ENCODE peak calls at places on chromosomes 6 and 20, in ten cellular contexts. P is heart right ventricle; X is spleen; S is uterus; J is AG10803; Q is epithelial cell of esophagus; N is naive thymus-derived CD4-positive, alpha-beta T cell; V is A549; M is OCI-LY7; F is tibial artery. C is an unnamed sample.

GRCh38 chr6:105458552-105458951 is 55.7 kb upstream of the PREP start:
- DNase-seq in N (no peak), F (no peak), S (no peak), V (no peak), X (no peak), P (no peak), J (no peak), Q (peak), M (no peak), C (no peak)

GRCh38 chr6:14781707-14782306 is 464.1 kb upstream of the JARID2 start:
- DNase-seq in Q (no peak), F (no peak), J (no peak), V (no peak), P (no peak), S (no peak), X (no peak), M (no peak), N (no peak), C (no peak)

GRCh38 chr6:43771210-43771857 is 1.3 kb downstream of the VEGFA start:
- DNase-seq in M (peak), J (peak), X (peak), S (peak), V (peak), F (peak), Q (peak), N (peak), P (peak), C (peak)

GRCh38 chr20:31781945-31782344 is 37.2 kb upstream of the MYLK2 start:
- DNase-seq in V (no peak), N (no peak), S (no peak), P (no peak), F (no peak), J (no peak), X (no peak), Q (no peak), M (no peak), C (no peak)

GRCh38 chr6:114085206-114085605 is 114.3 kb upstream of the HDAC2 start:
- DNase-seq in X (no peak), V (no peak), M (no peak), Q (no peak), N (no peak), F (no peak), S (no peak), J (peak), P (no peak), C (peak)

GRCh38 chr6:165692106-165692653 is 29.1 kb upstream of the PDE10A start:
- DNase-seq in Q (no peak), P (no peak), N (no peak), V (no peak), J (no peak), S (no peak), M (no peak), X (no peak), F (no peak), C (no peak)

GRCh38 chr6:28165566-28165965 is 23.9 kb downstream of the ZKSCAN8 start:
- DNase-seq in Q (no peak), F (no peak), N (no peak), J (no peak), P (no peak), S (no peak), X (no peak), V (no peak), M (no peak), C (no peak)

GRCh38 chr6:32854376-32855178 is 585 bp downstream of the PSMB9 start:
- DNase-seq in J (peak), F (peak), V (no peak), M (peak), Q (peak), N (peak), P (peak), S (peak), X (peak), C (peak)

GRCh38 chr6:163170294-163170883 is 244.1 kb upstream of the QKI start:
- DNase-seq in N (peak), P (no peak), V (peak), S (no peak), X (no peak), M (peak), F (no peak), J (no peak), Q (peak), C (no peak)

GRCh38 chr6:35716798-35717197 is 20.0 kb upstream of the ARMC12 start:
- DNase-seq in F (no peak), Q (no peak), P (no peak), S (no peak), V (no peak), M (no peak), X (no peak), N (no peak), J (no peak), C (no peak)

GRCh38 chr6:161374971-161375873 is 101.4 kb upstream of the AGPAT4 start:
- DNase-seq in V (peak), M (no peak), P (peak), F (peak), Q (peak), X (peak), J (peak), S (peak), N (no peak), C (peak)

GRCh38 chr6:10268661-10269060 is 146.2 kb downstream of the TFAP2A start:
- DNase-seq in X (no peak), P (no peak), F (no peak), M (no peak), Q (no peak), V (no peak), J (no peak), S (no peak), N (no peak), C (no peak)

GRCh38 chr6:162670345-162670744 is 57.2 kb downstream of the PRKN start:
- DNase-seq in J (no peak), F (no peak), X (no peak), Q (no peak), P (peak), N (no peak), S (no peak), M (no peak), V (no peak), C (no peak)

GRCh38 chr20:20211274-20211987 is 156.5 kb upstream of the INSM1 start:
- DNase-seq in J (peak), N (no peak), V (no peak), M (no peak), P (no peak), S (no peak), F (no peak), Q (no peak), X (no peak), C (peak)

GRCh38 chr6:53766930-53767329 is 27.9 kb upstream of the LRRC1 start:
- DNase-seq in Q (no peak), N (no peak), M (no peak), S (no peak), P (no peak), J (no peak), V (no peak), X (no peak), F (no peak), C (no peak)

GRCh38 chr6:102215425-102215824 is 821.9 kb downstream of the GRIK2 start:
- DNase-seq in N (no peak), P (no peak), J (no peak), Q (no peak), F (no peak), X (no peak), M (no peak), S (no peak), V (no peak), C (no peak)

GRCh38 chr20:43731469-43731868 is 4.7 kb upstream of the GTSF1L start:
- DNase-seq in S (no peak), P (no peak), X (no peak), J (peak), Q (no peak), N (no peak), V (no peak), F (no peak), M (no peak), C (peak)

GRCh38 chr20:2387180-2387577 is 6.5 kb downstream of the TGM6 start:
- DNase-seq in P (no peak), X (no peak), N (peak), F (no peak), S (no peak), V (peak), Q (peak), M (peak), J (peak), C (peak)

GRCh38 chr6:44674226-44675155 is 287.0 kb downstream of the CDC5L start:
- DNase-seq in P (no peak), N (no peak), J (no peak), Q (peak), M (no peak), F (no peak), S (no peak), V (no peak), X (no peak), C (no peak)

GRCh38 chr6:19024737-19025136 is 637.6 kb downstream of the RNF144B start:
- DNase-seq in N (no peak), Q (peak), J (peak), F (no peak), X (no peak), M (peak), P (peak), S (no peak), V (peak), C (peak)

GRCh38 chr20:38728911-38729642 is 4.8 kb downstream of the SLC32A1 start:
- DNase-seq in Q (no peak), V (no peak), M (no peak), F (no peak), S (no peak), P (no peak), X (no peak), J (no peak), N (peak), C (no peak)

GRCh38 chr20:25300496-25301170 is 52.7 kb downstream of the PYGB start:
- DNase-seq in S (no peak), X (no peak), F (no peak), M (no peak), J (no peak), Q (no peak), P (no peak), N (no peak), V (no peak), C (peak)

GRCh38 chr6:90121982-90122381 is 174.7 kb downstream of the BACH2 start:
- DNase-seq in S (no peak), N (no peak), F (no peak), P (no peak), M (peak), V (no peak), Q (peak), X (no peak), J (no peak), C (no peak)

GRCh38 chr6:75300206-75300605 is 15.6 kb upstream of the TMEM30A start:
- DNase-seq in J (peak), Q (no peak), P (no peak), F (no peak), S (no peak), N (no peak), V (no peak), M (no peak), X (no peak), C (no peak)

GRCh38 chr6:158654498-158654897 is 4.6 kb downstream of the SYTL3 start:
- DNase-seq in P (peak), F (peak), Q (peak), V (no peak), M (no peak), S (peak), N (no peak), X (peak), J (peak), C (peak)

GRCh38 chr6:118784641-118785164 is 109.2 kb upstream of the ASF1A start:
- DNase-seq in V (no peak), F (no peak), J (no peak), N (no peak), X (no peak), M (no peak), P (no peak), Q (no peak), S (peak), C (no peak)

GRCh38 chr20:23061262-23061661 is 11.8 kb upstream of the THBD start:
- DNase-seq in S (no peak), J (no peak), V (no peak), X (no peak), P (no peak), M (no peak), N (no peak), Q (no peak), F (no peak), C (no peak)
- H3K4me3 ChIP-seq in S (no peak), J (no peak), V (no peak), X (no peak), P (peak), M (no peak), N (no peak), Q (no peak), F (no peak), C (no peak)

GRCh38 chr20:3678893-3679720 is 2.7 kb downstream of the ADAM33 start:
- DNase-seq in F (no peak), P (no peak), V (no peak), X (no peak), N (no peak), M (no peak), J (peak), S (no peak), Q (no peak), C (no peak)

GRCh38 chr20:3681931-3682820 is at the start of gene ADAM33:
- DNase-seq in S (peak), V (no peak), J (peak), M (no peak), Q (no peak), N (no peak), P (no peak), X (no peak), F (no peak), C (no peak)

GRCh38 chr20:3679749-3680700 is 1.8 kb downstream of the ADAM33 start:
- DNase-seq in Q (no peak), J (peak), P (no peak), X (no peak), F (peak), M (no peak), N (no peak), S (peak), V (no peak), C (peak)

GRCh38 chr20:3681352-3681930 is 369 bp downstream of the ADAM33 start:
- DNase-seq in V (no peak), N (no peak), F (no peak), P (no peak), J (no peak), M (no peak), Q (no peak), X (no peak), S (no peak), C (no peak)

GRCh38 chr20:3680701-3681351 is 984 bp downstream of the ADAM33 start:
- DNase-seq in M (no peak), Q (no peak), X (no peak), J (no peak), P (no peak), F (no peak), N (no peak), V (no peak), S (no peak), C (no peak)
- H3K4me3 ChIP-seq in M (no peak), Q (no peak), X (peak), J (peak), P (peak), F (peak), N (no peak), V (no peak), S (peak), C (peak)

DNA sequence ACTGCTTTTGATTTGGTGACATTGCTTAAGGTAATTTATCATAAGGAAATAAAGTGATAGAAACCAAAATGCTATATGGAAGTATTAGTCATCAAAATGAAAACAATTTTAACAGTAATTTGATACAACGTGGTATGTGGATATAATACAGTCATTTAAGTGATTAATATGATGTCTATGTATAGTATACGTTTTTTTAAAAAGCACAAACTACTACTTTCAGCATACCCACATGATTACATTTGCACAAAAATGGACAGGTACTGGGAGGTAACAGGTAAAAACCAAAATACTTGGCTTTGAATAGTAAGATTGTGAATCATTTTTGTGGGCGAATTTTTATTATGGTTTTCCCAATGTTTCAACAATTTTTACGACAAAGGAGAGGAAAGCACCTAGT is 97.6 kb downstream of the OGFRL1 start:
- DNase-seq in V (no peak), Q (peak), S (no peak), F (no peak), N (no peak), M (no peak), J (no peak), P (no peak), X (no peak), C (no peak)
- H3K4me3 ChIP-seq in V (no peak), Q (no peak), S (no peak), F (no peak), N (no peak), M (no peak), J (no peak), P (no peak), X (no peak), C (no peak)

DNA sequence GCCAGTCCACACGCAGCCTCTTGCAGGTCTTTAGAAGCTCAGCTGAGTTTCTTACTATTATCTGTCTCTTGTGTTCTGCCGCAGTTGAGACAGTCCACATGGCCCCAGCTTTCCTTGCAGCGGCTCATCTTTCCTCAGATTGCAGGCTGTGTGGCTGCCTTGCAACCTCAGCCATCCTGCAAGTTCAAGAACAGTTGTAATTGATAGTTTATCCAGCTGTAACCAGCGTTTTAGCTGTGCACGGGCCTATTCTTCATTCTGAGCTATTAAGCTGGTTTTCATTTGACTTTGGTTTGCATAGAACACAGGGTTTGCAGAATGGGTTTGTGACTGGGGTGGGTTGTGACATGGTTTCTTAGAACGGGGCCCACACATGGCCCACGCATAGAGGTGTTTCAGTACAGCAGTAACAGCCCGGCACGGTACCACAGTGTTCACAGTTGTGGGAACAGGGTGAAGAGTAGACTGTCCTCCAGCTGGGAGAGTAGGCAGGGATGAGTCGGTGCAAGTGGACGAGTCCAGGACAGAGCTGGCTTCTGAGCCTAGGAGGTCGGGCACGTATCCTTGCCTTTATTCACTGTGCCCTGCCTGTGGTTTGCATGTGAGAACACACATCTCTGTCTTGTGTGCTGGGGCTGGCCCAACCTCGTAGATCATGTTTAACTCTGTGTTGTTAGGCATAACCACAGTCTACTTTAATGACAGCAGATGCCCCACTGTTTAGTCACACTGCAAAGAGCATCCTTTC is 89.3 kb downstream of the RPP40 start:
- DNase-seq in P (no peak), F (no peak), M (no peak), N (no peak), S (no peak), V (no peak), X (no peak), Q (peak), J (peak), C (peak)
- H3K4me3 ChIP-seq in P (no peak), F (no peak), M (no peak), N (no peak), S (no peak), V (no peak), X (no peak), Q (no peak), J (no peak), C (no peak)

DNA sequence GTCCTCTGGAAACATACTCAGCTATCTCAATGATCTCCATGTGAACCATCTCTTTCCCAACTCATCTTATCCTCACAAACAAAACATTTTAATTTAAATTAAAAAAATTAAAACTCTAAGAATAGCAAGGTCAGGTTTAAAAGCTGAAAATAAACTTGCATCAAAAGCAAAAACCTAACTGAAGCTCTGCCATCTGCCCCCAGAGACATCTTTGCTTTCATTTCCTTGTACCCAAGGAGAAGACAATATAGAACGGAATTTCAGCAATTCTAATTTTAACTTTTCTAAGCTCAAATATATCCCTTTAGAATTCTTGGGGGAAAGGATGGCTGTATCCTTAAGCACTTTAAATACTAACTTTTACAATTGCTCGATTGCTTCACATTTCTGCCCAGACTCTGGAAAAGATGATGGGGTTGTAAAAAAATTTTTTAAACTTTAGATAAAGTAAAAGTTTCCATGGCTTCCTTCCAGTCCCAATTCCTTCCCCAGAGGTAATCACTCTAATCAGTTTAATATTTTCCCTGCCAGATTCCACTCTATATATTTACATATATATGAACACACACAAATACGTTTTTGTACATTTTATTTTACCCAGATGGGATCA is 69.2 kb upstream of the SMIM29 start:
- DNase-seq in F (no peak), N (no peak), J (no peak), P (no peak), V (no peak), S (no peak), M (peak), X (no peak), Q (no peak), C (no peak)
- H3K4me3 ChIP-seq in F (no peak), N (no peak), J (no peak), P (no peak), V (no peak), S (no peak), M (peak), X (no peak), Q (no peak), C (no peak)

GRCh38 chr20:4689224-4689623 is 32.5 kb upstream of the PRND start:
- DNase-seq in J (no peak), V (no peak), N (no peak), Q (no peak), M (no peak), X (no peak), F (no peak), S (no peak), P (no peak), C (no peak)
- H3K4me3 ChIP-seq in J (no peak), V (no peak), N (no peak), Q (no peak), M (no peak), X (no peak), F (no peak), S (no peak), P (no peak), C (no peak)

DNA sequence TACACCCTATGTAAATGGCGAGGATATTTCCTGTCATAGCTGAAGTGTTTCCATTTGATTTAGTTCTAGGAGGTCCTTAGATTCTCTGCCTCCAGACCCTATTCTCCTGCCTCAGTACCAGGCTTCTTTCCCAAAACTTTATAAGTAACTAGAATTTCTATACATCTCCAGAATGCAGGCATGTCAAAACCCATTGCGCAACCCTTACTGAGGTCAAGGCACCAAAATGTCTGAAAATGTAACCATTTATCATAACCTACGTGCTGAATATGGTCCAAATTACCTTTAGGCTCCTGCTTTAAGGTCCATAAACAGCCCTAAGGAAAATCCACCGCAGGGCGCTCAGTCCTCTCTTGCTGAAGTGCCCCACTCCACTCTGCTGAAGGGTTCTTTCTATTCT is 37.5 kb upstream of the MC3R start:
- DNase-seq in X (no peak), F (no peak), V (no peak), P (no peak), N (no peak), S (no peak), Q (no peak), M (no peak), J (no peak), C (no peak)
- H3K4me3 ChIP-seq in X (no peak), F (no peak), V (no peak), P (no peak), N (no peak), S (no peak), Q (no peak), M (no peak), J (no peak), C (no peak)